ENCODE peak calls at places on chromosomes 2 and 18, in five cellular contexts. C is body of pancreas; U is activated CD8-positive, alpha-beta T cell treated with anti-CD3 and anti-CD28 coated beads for 36 hours; K is lower lobe of right lung; H is thoracic aorta. W is an unnamed sample.

GRCh38 chr2:9800639-9800974 is 42.7 kb upstream of the TAF1B start:
- DNase-seq in C (no peak), U (no peak), K (no peak), H (no peak), W (no peak)

GRCh38 chr2:29490037-29490436 is 374.8 kb downstream of the CLIP4 start:
- DNase-seq in C (no peak), U (no peak), K (no peak), H (no peak), W (no peak)

GRCh38 chr2:672606-672905 is 4.7 kb downstream of the TMEM18 start:
- DNase-seq in C (no peak), U (no peak), K (no peak), H (no peak), W (no peak)

GRCh38 chr2:181500201-181500600 is 43.0 kb downstream of the ITGA4 start:
- DNase-seq in C (no peak), U (no peak), K (no peak), H (no peak), W (no peak)

GRCh38 chr2:126244937-126245336 is 411.0 kb upstream of the GYPC start:
- DNase-seq in C (peak), U (peak), K (peak), H (no peak), W (peak)

GRCh38 chr2:144648837-144649485 is 129.0 kb upstream of the ZEB2 start:
- DNase-seq in C (no peak), U (no peak), K (no peak), H (no peak), W (no peak)

GRCh38 chr2:102114851-102115497 is 27.6 kb upstream of the IL1R1 start:
- DNase-seq in C (no peak), U (no peak), K (no peak), H (no peak), W (no peak)

GRCh38 chr2:25700221-25700660 is 26.9 kb upstream of the DTNB start:
- DNase-seq in C (peak), U (peak), K (no peak), H (no peak), W (no peak)

GRCh38 chr2:55089716-55090115 is 39.5 kb upstream of the RTN4 start:
- DNase-seq in C (no peak), U (no peak), K (no peak), H (no peak), W (no peak)

GRCh38 chr2:156852210-156852609 is 405.3 kb upstream of the GALNT5 start:
- DNase-seq in C (no peak), U (no peak), K (no peak), H (no peak), W (no peak)

GRCh38 chr2:64688909-64689308 is 35.2 kb upstream of the SERTAD2 start:
- DNase-seq in C (no peak), U (no peak), K (no peak), H (no peak), W (no peak)

GRCh38 chr2:104758199-104758620 is 95.7 kb upstream of the POU3F3 start:
- DNase-seq in C (no peak), U (no peak), K (no peak), H (no peak), W (no peak)

GRCh38 chr2:9474361-9475117 is at the start of gene IAH1:
- DNase-seq in C (peak), U (peak), K (peak), H (no peak), W (no peak)

GRCh38 chr18:44342167-44342566 is 338.5 kb upstream of the SETBP1 start:
- DNase-seq in C (no peak), U (no peak), K (no peak), H (no peak), W (no peak)

GRCh38 chr2:26550276-26551015 is 72.5 kb upstream of the OTOF start:
- DNase-seq in C (no peak), U (no peak), K (no peak), H (no peak), W (no peak)

GRCh38 chr2:12162269-12163247 is 416.1 kb downstream of the LPIN1 start:
- DNase-seq in C (no peak), U (no peak), K (no peak), H (no peak), W (no peak)

GRCh38 chr2:65159261-65159660 is 29.4 kb upstream of the RAB1A start:
- DNase-seq in C (no peak), U (no peak), K (no peak), H (no peak), W (no peak)

GRCh38 chr18:73824684-73825083 is 322.9 kb downstream of the FBXO15 start:
- DNase-seq in C (no peak), U (no peak), K (no peak), H (no peak), W (no peak)

GRCh38 chr2:197229509-197230458 is 80.8 kb downstream of the ANKRD44 start:
- DNase-seq in C (no peak), U (no peak), K (no peak), H (no peak), W (no peak)

GRCh38 chr2:144943986-144944385 is 424.1 kb upstream of the ZEB2 start:
- DNase-seq in C (no peak), U (no peak), K (no peak), H (no peak), W (no peak)

GRCh38 chr2:232142049-232142448 is 180.5 kb downstream of the DIS3L2 start:
- DNase-seq in C (peak), U (peak), K (no peak), H (no peak), W (no peak)

GRCh38 chr2:158773121-158773520 is 22.0 kb upstream of the DAPL1 start:
- DNase-seq in C (no peak), U (no peak), K (no peak), H (peak), W (no peak)

GRCh38 chr2:207662203-207662602 is 37.0 kb upstream of the METTL21A start:
- DNase-seq in C (no peak), U (peak), K (no peak), H (no peak), W (no peak)

GRCh38 chr2:217662984-217663602 is 339.7 kb downstream of the TNS1 start:
- DNase-seq in C (no peak), U (no peak), K (no peak), H (no peak), W (no peak)

GRCh38 chr18:61662726-61663125 is 230.1 kb downstream of the RNF152 start:
- DNase-seq in C (no peak), U (no peak), K (no peak), H (no peak), W (no peak)

GRCh38 chr18:10748641-10749040 is 222.8 kb downstream of the NAPG start:
- DNase-seq in C (no peak), U (no peak), K (no peak), H (no peak), W (no peak)

GRCh38 chr18:78992041-78992735 is 12.6 kb downstream of the SALL3 start:
- DNase-seq in C (no peak), U (no peak), K (no peak), H (no peak), W (no peak)

GRCh38 chr2:133716166-133716565 is 147.9 kb upstream of the NCKAP5 start:
- DNase-seq in C (no peak), U (no peak), K (no peak), H (no peak), W (no peak)

GRCh38 chr18:446941-447560 is 53.5 kb downstream of the COLEC12 start:
- DNase-seq in C (no peak), U (no peak), K (no peak), H (no peak), W (no peak)

GRCh38 chr2:16537347-16537746 is 128.3 kb downstream of the CYRIA start:
- DNase-seq in C (no peak), U (no peak), K (no peak), H (no peak), W (no peak)

GRCh38 chr2:187580462-187581124 is 26.4 kb upstream of the TFPI start:
- DNase-seq in C (no peak), U (no peak), K (no peak), H (no peak), W (no peak)

GRCh38 chr2:33598472-33599174 is 476 bp downstream of the FAM98A start:
- DNase-seq in C (peak), U (peak), K (peak), H (peak), W (no peak)

GRCh38 chr18:40347261-40347660 is 1607.8 kb upstream of the PIK3C3 start:
- DNase-seq in C (no peak), U (no peak), K (no peak), H (no peak), W (no peak)

GRCh38 chr2:33275689-33276444 is 200.6 kb upstream of the RASGRP3 start:
- DNase-seq in C (no peak), U (peak), K (no peak), H (peak), W (no peak)

GRCh38 chr2:113129519-113130078 is 2.2 kb downstream of the IL1RN start:
- DNase-seq in C (no peak), U (no peak), K (no peak), H (no peak), W (no peak)

GRCh38 chr2:237097326-237097910 is 11.7 kb downstream of the COPS8 start:
- DNase-seq in C (no peak), U (no peak), K (no peak), H (no peak), W (no peak)

GRCh38 chr18:8052237-8052701 is 485.2 kb downstream of the PTPRM start:
- DNase-seq in C (no peak), U (peak), K (no peak), H (no peak), W (no peak)
- TF ChIP-seq CTCF in C (no peak), U (no peak), K (no peak), H (no peak), W (no peak)

GRCh38 chr2:46352621-46353020 is 55.4 kb downstream of the EPAS1 start:
- DNase-seq in C (no peak), U (no peak), K (peak), H (no peak), W (no peak)
- TF ChIP-seq CTCF in C (no peak), U (no peak), K (no peak), H (no peak), W (no peak)

DNA sequence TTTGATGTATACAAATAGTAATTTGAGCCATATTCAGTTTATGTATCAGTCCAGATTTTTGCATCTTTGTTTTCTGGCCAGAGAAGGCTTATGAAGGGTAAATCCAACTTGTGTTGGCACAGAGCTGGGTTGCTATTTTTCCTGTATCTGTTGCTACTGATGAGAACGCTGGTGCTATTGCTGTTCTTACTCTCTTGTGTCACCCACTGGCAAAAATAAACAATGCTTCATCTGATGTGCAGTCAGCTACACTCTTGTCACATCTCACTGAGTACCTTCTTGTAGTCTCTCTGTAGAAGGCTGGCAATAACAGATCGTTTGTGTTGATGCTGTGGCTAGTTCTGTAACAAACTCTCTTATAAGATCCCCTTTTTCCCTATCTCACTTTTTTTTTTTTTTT is 323.4 kb downstream of the CDH19 start:
- DNase-seq in C (no peak), U (no peak), K (no peak), H (no peak), W (no peak)
- TF ChIP-seq CTCF in C (no peak), U (no peak), K (no peak), H (no peak), W (no peak)

GRCh38 chr2:223949241-223949640 is 4.1 kb upstream of the WDFY1 start:
- DNase-seq in C (no peak), U (no peak), K (no peak), H (no peak), W (no peak)
- TF ChIP-seq CTCF in C (no peak), U (no peak), K (no peak), H (no peak), W (no peak)